ENCODE peak calls at places on chromosomes 1 and 21, in eight cellular contexts. K is prostate gland, A is GM23338, M is breast epithelium, P is SK-N-MC, I is transverse colon, W is GM12891, F is HCT116. T is an unnamed sample.

GRCh38 chr21:32270748-32271147 is 8.1 kb downstream of the MIS18A start:
- DNase-seq in K (no peak), I (no peak), F (no peak), M (no peak), P (no peak), W (no peak), A (no peak), T (no peak)

GRCh38 chr21:45970674-45971486 is 10.7 kb upstream of the COL6A1 start:
- DNase-seq in I (peak; percentile 54), M (peak; percentile 54), F (no peak), P (no peak), A (peak; percentile 79), W (no peak), K (no peak), T (peak; percentile 81)

GRCh38 chr1:8462298-8462946 is 144.5 kb downstream of the SLC45A1 start:
- DNase-seq in F (no peak), A (no peak), P (no peak), I (no peak), K (peak; percentile 36), M (no peak), W (no peak), T (no peak)

GRCh38 chr1:70140894-70141293 is 64.5 kb downstream of the LRRC40 start:
- DNase-seq in K (no peak), W (no peak), A (peak; percentile 12), F (no peak), I (no peak), P (no peak), M (no peak), T (no peak)

GRCh38 chr1:247111636-247112478 is 7.7 kb upstream of the ZNF669 start:
- DNase-seq in W (no peak), P (no peak), A (peak; percentile 67), I (peak; percentile 69), K (peak; percentile 26), F (no peak), M (peak; percentile 66), T (peak; percentile 91)

GRCh38 chr1:29235955-29236742 is at the start of gene PTPRU:
- DNase-seq in K (peak; percentile 75), M (peak; percentile 79), A (peak; percentile 83), F (no peak), W (peak; percentile 94), I (peak; percentile 84), P (no peak), T (peak; percentile 96)

GRCh38 chr1:110465814-110466380 is 14.9 kb downstream of the PROK1 start:
- DNase-seq in W (no peak), P (no peak), A (no peak), I (no peak), F (no peak), K (no peak), M (no peak), T (peak; percentile 55)

GRCh38 chr1:999797-1000356 is at the start of gene HES4:
- DNase-seq in A (peak; percentile 98), P (peak; percentile 40), I (peak; percentile 92), F (peak; percentile 84), W (no peak), M (peak; percentile 83), K (peak; percentile 91), T (peak; percentile 87)

GRCh38 chr1:25361901-25362300 is 23.8 kb downstream of the TMEM50A start:
- DNase-seq in A (no peak), K (no peak), W (no peak), P (no peak), F (no peak), I (no peak), M (no peak), T (no peak)

GRCh38 chr21:34071683-34072082 is 1.7 kb upstream of the MRPS6 start:
- DNase-seq in F (no peak), M (no peak), K (no peak), I (no peak), P (no peak), W (no peak), A (no peak), T (no peak)

GRCh38 chr21:27462786-27463185 is 495.9 kb upstream of the ADAMTS5 start:
- DNase-seq in I (no peak), A (no peak), F (no peak), P (peak; percentile 59), W (no peak), M (no peak), K (no peak), T (no peak)

GRCh38 chr21:42593007-42593814 is 60.2 kb upstream of the PDE9A start:
- DNase-seq in K (peak; percentile 73), I (peak; percentile 85), P (no peak), A (peak; percentile 94), W (peak; percentile 95), F (peak; percentile 42), M (peak; percentile 70), T (peak; percentile 90)

GRCh38 chr1:99850458-99850974 is 355 bp downstream of the AGL start:
- DNase-seq in P (no peak), I (no peak), K (peak; percentile 9), W (no peak), F (no peak), M (no peak), A (no peak), T (no peak)

GRCh38 chr1:82388679-82389078 is 587.9 kb downstream of the ADGRL2 start:
- DNase-seq in F (no peak), I (no peak), W (no peak), A (no peak), M (no peak), P (no peak), K (peak; percentile 36), T (no peak)

GRCh38 chr1:111734426-111734825 is 4.8 kb downstream of the INKA2 start:
- DNase-seq in F (no peak), K (no peak), W (no peak), P (no peak), I (no peak), A (no peak), M (no peak), T (no peak)

GRCh38 chr1:27663735-27664119 is 8.3 kb downstream of the IFI6 start:
- DNase-seq in A (no peak), P (no peak), W (no peak), I (no peak), F (no peak), M (no peak), K (no peak), T (no peak)

GRCh38 chr1:61082336-61083013 is at the start of gene NFIA:
- DNase-seq in K (no peak), W (no peak), M (peak; percentile 52), A (peak; percentile 77), I (peak; percentile 75), P (no peak), F (peak; percentile 49), T (peak; percentile 80)

GRCh38 chr1:215475719-215476525 is 91.2 kb upstream of the KCTD3 start:
- DNase-seq in M (no peak), A (no peak), K (no peak), W (no peak), F (no peak), I (no peak), P (no peak), T (no peak)

GRCh38 chr21:37675202-37675801 is 241.0 kb downstream of the KCNJ6 start:
- DNase-seq in M (peak; percentile 59), I (peak; percentile 45), F (peak; percentile 27), W (peak; percentile 58), P (no peak), K (peak; percentile 47), A (peak; percentile 90), T (peak; percentile 87)

DNA sequence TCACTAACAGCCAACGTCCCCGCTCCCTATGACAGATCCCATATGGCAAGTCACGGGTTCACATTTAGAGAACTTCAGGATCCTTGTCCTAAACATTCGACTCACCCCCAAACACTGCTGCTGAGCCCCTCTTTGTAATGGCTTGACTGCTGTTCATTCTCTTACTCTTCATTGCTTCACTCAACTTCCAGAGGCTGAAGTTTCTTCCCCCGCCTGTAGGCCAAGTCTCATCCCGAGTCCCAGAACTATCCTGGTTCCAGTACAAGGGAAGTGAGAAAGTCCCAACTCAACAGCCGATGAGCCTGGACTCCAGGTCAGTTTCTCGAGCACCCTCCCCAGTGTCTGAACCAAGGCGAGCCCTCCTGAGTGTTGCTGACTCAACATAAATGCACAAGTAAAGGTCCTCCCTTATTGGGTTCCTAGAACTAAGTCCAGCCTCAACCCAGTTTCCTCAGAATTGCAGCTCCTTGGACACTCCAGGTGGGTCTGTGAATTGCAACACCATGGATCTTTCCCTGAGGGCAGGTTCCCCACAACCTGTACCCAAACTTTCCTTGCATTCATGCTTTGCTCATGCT is 93.3 kb upstream of the BACE2 start:
- DNase-seq in K (no peak), A (no peak), F (no peak), W (no peak), P (no peak), M (no peak), I (no peak), T (no peak)
- TF ChIP-seq POLR2AphosphoS5 in K (no peak), A (no peak), F (no peak), W (no peak), P (no peak), M (no peak), I (no peak), T (no peak)

DNA sequence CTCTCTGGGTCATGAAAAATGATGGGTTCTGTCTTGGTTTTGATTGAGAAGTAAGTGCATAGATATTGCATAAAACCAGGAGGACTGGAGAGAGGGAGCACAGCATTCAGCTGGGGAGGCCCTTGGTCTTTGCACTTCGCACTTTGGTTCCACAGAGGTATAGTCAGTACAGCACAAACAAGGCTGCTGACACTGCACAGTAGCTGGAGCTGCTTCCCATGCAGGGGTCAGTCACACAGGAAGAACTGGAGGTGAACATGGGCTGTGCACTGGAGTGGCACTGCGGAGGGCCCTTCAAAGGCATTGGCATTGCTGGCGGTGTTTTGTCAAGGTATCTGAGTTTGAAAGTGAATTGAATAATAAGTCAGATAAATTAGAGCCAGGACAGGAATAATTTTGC is 4.5 kb upstream of the LCE2D start:
- DNase-seq in A (no peak), I (no peak), M (no peak), W (no peak), K (no peak), F (no peak), P (no peak), T (no peak)
- TF ChIP-seq POLR2AphosphoS5 in A (no peak), I (no peak), M (no peak), W (no peak), K (no peak), F (no peak), P (no peak), T (no peak)

DNA sequence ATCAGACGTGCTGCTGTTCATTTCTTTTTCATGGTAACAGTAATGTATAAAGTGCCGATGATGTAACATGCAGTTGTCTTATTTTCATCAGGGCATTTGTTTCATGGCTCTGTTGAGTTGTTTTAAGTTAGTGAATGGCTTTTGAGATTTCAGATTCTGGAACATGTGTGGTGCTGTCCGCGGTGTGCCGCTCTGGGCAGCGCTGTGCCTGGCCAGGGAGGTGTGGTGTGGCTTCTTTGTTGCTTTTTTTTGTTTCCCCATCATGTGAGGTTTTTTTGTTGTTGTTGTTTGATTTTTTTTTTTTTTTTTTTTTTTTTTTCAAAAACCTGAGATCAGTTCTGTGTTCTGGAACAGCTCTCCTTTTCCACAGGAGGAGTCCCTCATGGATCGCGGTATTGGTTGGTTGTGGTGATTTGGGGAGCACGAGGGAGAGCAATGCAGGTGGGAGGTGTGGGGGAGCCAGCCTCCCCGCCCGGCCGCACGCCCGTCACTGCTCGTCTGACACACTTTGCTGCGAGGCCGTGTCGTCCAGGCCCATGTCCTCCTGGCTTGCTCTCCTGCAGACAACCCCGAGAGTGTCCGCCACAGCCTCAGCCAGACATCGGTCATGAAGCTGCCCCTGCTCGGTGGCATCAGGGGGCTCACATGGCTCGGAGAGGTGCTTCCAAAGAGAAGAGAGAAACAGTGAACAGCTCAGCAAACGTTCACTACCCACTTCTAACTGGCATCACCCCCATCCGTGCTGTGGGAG is 33.6 kb downstream of the NTPCR start:
- DNase-seq in I (no peak), M (no peak), A (no peak), F (no peak), K (no peak), P (no peak), W (no peak), T (no peak)
- TF ChIP-seq POLR2AphosphoS5 in I (no peak), M (no peak), A (peak; percentile 29), F (no peak), K (no peak), P (no peak), W (no peak), T (no peak)

GRCh38 chr1:201114245-201115131 is 2.3 kb upstream of the CACNA1S start:
- DNase-seq in F (peak; percentile 89), W (peak; percentile 84), I (peak; percentile 89), K (peak; percentile 92), P (peak; percentile 55), A (peak; percentile 98), M (peak; percentile 82), T (peak; percentile 89)
- TF ChIP-seq POLR2AphosphoS5 in F (peak; percentile 92), W (no peak), I (peak; percentile 67), K (peak; percentile 89), P (no peak), A (peak; percentile 56), M (no peak), T (peak; percentile 52)